ENCODE peak calls at places on chromosomes 13 and 19, in six cellular contexts. X is IMR-90, W is H9, F is mesendoderm, R is neuronal stem cell, A is H1. P is an unnamed sample.

GRCh38 chr19:45161715-45162463 is 1.1 kb upstream of the NKPD1 start:
- DNase-seq in X (peak), W (peak), F (peak), R (no peak), A (no peak), P (peak)

GRCh38 chr13:98490866-98491265 is 86.0 kb downstream of the STK24 start:
- DNase-seq in X (no peak), W (no peak), F (no peak), R (no peak), A (no peak), P (no peak)

GRCh38 chr13:66644855-66645460 is 585.2 kb downstream of the PCDH9 start:
- DNase-seq in X (no peak), W (no peak), F (no peak), R (no peak), A (no peak), P (no peak)

GRCh38 chr13:26531751-26532150 is 25.7 kb upstream of the WASF3 start:
- DNase-seq in X (no peak), W (no peak), F (no peak), R (no peak), A (no peak), P (no peak)

GRCh38 chr13:31773538-31773937 is 34.2 kb downstream of the RXFP2 start:
- DNase-seq in X (peak), W (no peak), F (no peak), R (no peak), A (no peak), P (no peak)

GRCh38 chr13:42181381-42181953 is 90.5 kb upstream of the AKAP11 start:
- DNase-seq in X (no peak), W (no peak), F (no peak), R (no peak), A (no peak), P (peak)

GRCh38 chr19:31378404-31378803 is 29.2 kb upstream of the TSHZ3 start:
- DNase-seq in X (peak), W (no peak), F (no peak), R (no peak), A (no peak), P (peak)

GRCh38 chr19:41934849-41935374 is 6.7 kb upstream of the ERFL start:
- DNase-seq in X (peak), W (peak), F (peak), R (peak), A (peak), P (peak)

GRCh38 chr13:46656786-46657185 is 103.8 kb downstream of the LRCH1 start:
- DNase-seq in X (no peak), W (no peak), F (no peak), R (no peak), A (no peak), P (no peak)

GRCh38 chr13:41700790-41701310 is 243.5 kb downstream of the RGCC start:
- DNase-seq in X (peak), W (no peak), F (no peak), R (no peak), A (no peak), P (peak)

GRCh38 chr13:33352023-33352422 is 66.5 kb upstream of the STARD13 start:
- DNase-seq in X (no peak), W (no peak), F (no peak), R (no peak), A (no peak), P (no peak)

GRCh38 chr13:49308104-49308875 is 60.6 kb downstream of the CDADC1 start:
- DNase-seq in X (peak), W (no peak), F (no peak), R (no peak), A (no peak), P (no peak)

GRCh38 chr19:35265126-35265995 is 3.4 kb upstream of the USF2 start:
- DNase-seq in X (no peak), W (peak), F (no peak), R (no peak), A (no peak), P (no peak)

GRCh38 chr13:66200555-66200954 is 1029.6 kb downstream of the PCDH9 start:
- DNase-seq in X (no peak), W (no peak), F (no peak), R (no peak), A (no peak), P (no peak)

GRCh38 chr13:35472308-35473008 is 4.0 kb downstream of the MAB21L1 start:
- DNase-seq in X (no peak), W (no peak), F (peak), R (no peak), A (no peak), P (no peak)

GRCh38 chr13:73173160-73173905 is 114.5 kb downstream of the KLF5 start:
- DNase-seq in X (no peak), W (no peak), F (no peak), R (no peak), A (no peak), P (no peak)

GRCh38 chr13:87123987-87124784 is 547.0 kb upstream of the SLITRK5 start:
- DNase-seq in X (peak), W (peak), F (peak), R (peak), A (peak), P (peak)

GRCh38 chr13:38686635-38687245 is at the start of gene FREM2:
- DNase-seq in X (no peak), W (peak), F (peak), R (peak), A (peak), P (peak)

GRCh38 chr13:106186366-106187030 is 349.0 kb downstream of the EFNB2 start:
- DNase-seq in X (peak), W (no peak), F (no peak), R (no peak), A (no peak), P (no peak)

GRCh38 chr13:97855570-97855970 is 97.9 kb upstream of the IPO5 start:
- DNase-seq in X (peak), W (peak), F (peak), R (peak), A (no peak), P (peak)

GRCh38 chr19:46489445-46490272 is 6.0 kb downstream of the PNMA8B start:
- DNase-seq in X (peak), W (no peak), F (peak), R (no peak), A (no peak), P (peak)

GRCh38 chr19:41863209-41863931 is 3.3 kb downstream of the RPS19 start:
- DNase-seq in X (no peak), W (no peak), F (no peak), R (no peak), A (no peak), P (no peak)

GRCh38 chr13:112796190-112796915 is 106.5 kb downstream of the ATP11A start:
- DNase-seq in X (no peak), W (no peak), F (no peak), R (no peak), A (no peak), P (no peak)

GRCh38 chr19:633786-634639 is 676 bp upstream of the POLRMT start:
- DNase-seq in X (peak), W (no peak), F (peak), R (no peak), A (no peak), P (no peak)

GRCh38 chr19:12786149-12786870 is 5.0 kb upstream of the JUNB start:
- DNase-seq in X (no peak), W (no peak), F (no peak), R (no peak), A (no peak), P (peak)

GRCh38 chr13:45055198-45055901 is 65.0 kb upstream of the GTF2F2 start:
- DNase-seq in X (peak), W (no peak), F (no peak), R (no peak), A (no peak), P (peak)

GRCh38 chr13:104085611-104086010 is 1019.4 kb upstream of the SLC10A2 start:
- DNase-seq in X (no peak), W (no peak), F (no peak), R (no peak), A (no peak), P (peak)

GRCh38 chr13:44064376-44064775 is 184.7 kb downstream of the LACC1 start:
- DNase-seq in X (no peak), W (no peak), F (no peak), R (no peak), A (no peak), P (no peak)

GRCh38 chr19:35813043-35813890 is 622 bp upstream of the PRODH2 start:
- DNase-seq in X (no peak), W (no peak), F (no peak), R (no peak), A (no peak), P (no peak)

GRCh38 chr13:21486322-21486721 is 27.2 kb upstream of the ZDHHC20 start:
- DNase-seq in X (no peak), W (no peak), F (no peak), R (no peak), A (no peak), P (no peak)

GRCh38 chr13:102862624-102863210 is 16.9 kb downstream of the ERCC5 start:
- DNase-seq in X (no peak), W (no peak), F (no peak), R (no peak), A (no peak), P (no peak)
- H2AK5ac ChIP-seq in X (no peak), W (no peak), F (no peak), R (no peak), A (no peak), P (no peak)

GRCh38 chr13:109271991-109272454 is 514.4 kb downstream of the IRS2 start:
- DNase-seq in X (no peak), W (no peak), F (peak), R (no peak), A (no peak), P (peak)

GRCh38 chr13:109271555-109271954 is 514.8 kb downstream of the IRS2 start:
- DNase-seq in X (no peak), W (no peak), F (no peak), R (no peak), A (no peak), P (no peak)

GRCh38 chr13:109273326-109273751 is 513.0 kb downstream of the IRS2 start:
- DNase-seq in X (peak), W (no peak), F (no peak), R (no peak), A (no peak), P (peak)

GRCh38 chr13:109274188-109274821 is 512.1 kb downstream of the IRS2 start:
- DNase-seq in X (peak), W (peak), F (peak), R (peak), A (peak), P (peak)

DNA sequence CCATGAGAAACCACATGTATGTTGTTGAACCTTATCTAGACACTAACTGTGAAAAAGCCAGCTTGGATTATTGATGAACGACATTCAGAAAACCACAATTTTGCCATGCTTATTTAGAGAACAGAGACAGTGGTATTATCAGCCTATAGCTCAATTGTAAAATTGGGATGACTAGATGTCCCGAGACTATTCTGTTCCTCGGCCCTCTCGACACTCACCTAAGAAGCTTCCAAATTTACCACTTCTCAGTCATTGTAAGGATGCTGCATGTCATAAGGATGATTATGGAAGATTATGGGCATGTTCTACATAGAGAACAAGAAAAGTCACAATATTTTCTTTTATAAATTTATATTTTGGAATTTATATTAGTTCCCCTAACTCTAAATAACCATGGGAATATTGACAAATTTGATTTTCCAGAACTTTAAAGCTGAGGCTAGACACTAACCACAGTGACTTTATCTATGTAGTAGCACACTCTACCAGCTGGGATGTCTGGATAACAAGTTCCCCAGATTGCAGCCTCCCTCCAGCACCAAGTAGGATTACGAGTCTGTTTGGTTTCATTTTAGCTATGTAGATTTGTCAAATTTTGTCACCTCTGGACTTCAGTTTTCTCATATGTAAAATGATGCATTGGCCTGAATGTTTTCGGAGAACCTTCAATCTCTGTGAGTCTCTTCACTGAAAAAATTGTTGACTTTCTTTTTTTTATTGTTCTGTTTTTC is 513.6 kb downstream of the IRS2 start:
- DNase-seq in X (peak), W (no peak), F (no peak), R (no peak), A (no peak), P (peak)
- H3K27ac ChIP-seq in X (peak), W (no peak), F (no peak), R (no peak), A (no peak), P (peak)

GRCh38 chr13:30143671-30144400 is 163.5 kb downstream of the KATNAL1 start:
- DNase-seq in X (peak), W (no peak), F (no peak), R (no peak), A (no peak), P (peak)

GRCh38 chr13:30141773-30142501 is 165.4 kb downstream of the KATNAL1 start:
- DNase-seq in X (no peak), W (no peak), F (no peak), R (no peak), A (no peak), P (peak)

GRCh38 chr13:30145709-30146367 is 161.5 kb downstream of the KATNAL1 start:
- DNase-seq in X (no peak), W (no peak), F (no peak), R (no peak), A (no peak), P (no peak)

GRCh38 chr13:30140973-30141372 is 166.4 kb downstream of the KATNAL1 start:
- DNase-seq in X (no peak), W (no peak), F (no peak), R (no peak), A (no peak), P (no peak)

GRCh38 chr13:30142502-30143211 is 164.7 kb downstream of the KATNAL1 start:
- DNase-seq in X (peak), W (peak), F (peak), R (no peak), A (no peak), P (peak)
- H2AK5ac ChIP-seq in X (peak), W (no peak), F (no peak), R (no peak), A (no peak), P (no peak)

DNA sequence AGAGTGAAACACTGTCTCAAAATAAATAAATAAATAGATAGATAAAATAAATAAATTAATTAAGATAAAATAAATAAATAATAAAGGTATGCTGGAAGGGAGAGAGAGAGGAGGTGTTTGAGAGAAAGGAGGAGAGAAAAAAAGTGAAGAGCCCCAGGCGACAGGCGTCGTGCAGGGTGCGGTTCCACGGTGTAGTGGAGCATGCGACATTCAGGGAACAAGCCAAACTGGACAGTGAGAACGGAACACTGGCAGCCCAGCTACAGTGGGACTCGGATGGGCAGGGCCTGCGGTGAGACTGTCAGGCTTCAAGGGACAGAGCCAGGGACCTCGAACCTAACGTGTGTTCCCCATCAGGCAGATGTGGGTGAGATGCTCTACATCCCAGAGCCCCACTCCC is 9.4 kb downstream of the SULT2B1 start:
- DNase-seq in X (no peak), W (no peak), F (no peak), R (no peak), A (no peak), P (no peak)
- H3K27ac ChIP-seq in X (no peak), W (no peak), F (no peak), R (no peak), A (no peak), P (no peak)

GRCh38 chr13:93925976-93926375 is 553.5 kb downstream of the DCT start:
- DNase-seq in X (no peak), W (no peak), F (peak), R (no peak), A (no peak), P (peak)
- H2AK5ac ChIP-seq in X (no peak), W (no peak), F (no peak), R (no peak), A (no peak), P (no peak)